ENCODE peak calls at places on chromosomes 11 and 22, in nine cellular contexts. G is A549, O is lower lobe of right lung, T is endothelial cell of umbilical vein, M is thoracic aorta, H is left ventricle myocardium inferior, B is transverse colon, F is ovary, E is colonic mucosa. Z is an unnamed sample.

GRCh38 chr11:29914203-29914930 is 102.5 kb downstream of the KCNA4 start:
- DNase-seq in M (no peak), F (no peak), G (no peak), B (no peak), T (no peak), H (no peak), E (no peak), O (no peak), Z (no peak)

GRCh38 chr11:47355283-47356128 is 3.0 kb upstream of the MYBPC3 start:
- DNase-seq in H (peak; percentile 96), T (peak; percentile 92), F (peak; percentile 96), M (peak; percentile 31), G (peak; percentile 89), O (peak; percentile 96), B (peak; percentile 97), E (peak; percentile 99), Z (no peak)

GRCh38 chr11:4697583-4697982 is at the start of gene OR51E2:
- DNase-seq in E (no peak), G (no peak), H (no peak), M (no peak), B (peak; percentile 19), O (no peak), T (no peak), F (no peak), Z (no peak)

GRCh38 chr11:108199446-108200321 is 22.8 kb downstream of the NPAT start:
- DNase-seq in F (no peak), M (no peak), G (no peak), E (no peak), T (no peak), O (peak; percentile 69), H (no peak), B (no peak), Z (no peak)

GRCh38 chr11:35083181-35084061 is 55.5 kb upstream of the CD44 start:
- DNase-seq in E (peak; percentile 47), T (no peak), G (peak; percentile 77), F (peak; percentile 26), M (peak; percentile 64), B (peak; percentile 61), O (peak; percentile 81), H (peak; percentile 29), Z (peak; percentile 41)

GRCh38 chr11:113085446-113085845 is 124.2 kb downstream of the NCAM1 start:
- DNase-seq in O (no peak), E (no peak), M (no peak), T (no peak), G (no peak), H (no peak), B (no peak), F (no peak), Z (no peak)

GRCh38 chr11:117748771-117749540 is 48.1 kb downstream of the DSCAML1 start:
- DNase-seq in H (no peak), B (peak; percentile 73), F (no peak), O (no peak), G (no peak), T (no peak), E (peak; percentile 82), M (no peak), Z (no peak)

GRCh38 chr11:70544774-70545625 is 146.7 kb downstream of the CTTN start:
- DNase-seq in F (no peak), B (no peak), H (no peak), T (no peak), G (no peak), O (peak; percentile 38), E (no peak), M (no peak), Z (no peak)

GRCh38 chr11:83971063-83971462 is 684.9 kb upstream of the CCDC90B start:
- DNase-seq in F (no peak), G (no peak), B (no peak), M (no peak), O (no peak), H (no peak), T (no peak), E (no peak), Z (no peak)

GRCh38 chr22:37095113-37095512 is 14.4 kb downstream of the TMPRSS6 start:
- DNase-seq in E (no peak), T (no peak), F (no peak), M (no peak), G (no peak), O (no peak), H (no peak), B (no peak), Z (no peak)

GRCh38 chr11:62233730-62234129 is 8.3 kb upstream of the SCGB1D2 start:
- DNase-seq in E (no peak), G (no peak), F (no peak), M (no peak), O (no peak), H (no peak), B (no peak), T (no peak), Z (no peak)
- TF ChIP-seq CTCF in E (no peak), G (no peak), F (no peak), M (no peak), O (no peak), H (no peak), B (no peak), T (no peak), Z (no peak)

GRCh38 chr11:978781-979180 is 53.1 kb downstream of the AP2A2 start:
- DNase-seq in F (no peak), H (no peak), T (no peak), O (no peak), G (no peak), B (no peak), M (no peak), E (no peak), Z (no peak)
- H3K27ac ChIP-seq in F (no peak overlapping the region), H (no peak overlapping the region), T (no peak overlapping the region), O (no peak overlapping the region), G (no peak overlapping the region), B (no peak overlapping the region), M (no peak overlapping the region), E (no peak overlapping the region), Z (no peak overlapping the region)

GRCh38 chr11:133366088-133366487 is 166.2 kb downstream of the OPCML start:
- DNase-seq in G (no peak), F (no peak), H (no peak), O (no peak), T (no peak), E (no peak), M (no peak), B (no peak), Z (no peak)

GRCh38 chr11:133362921-133363320 is 169.4 kb downstream of the OPCML start:
- DNase-seq in E (no peak), T (no peak), M (no peak), G (no peak), O (no peak), F (no peak), H (no peak), B (no peak), Z (no peak)

GRCh38 chr11:133360860-133361688 is 171.2 kb downstream of the OPCML start:
- DNase-seq in B (no peak), H (no peak), G (no peak), M (no peak), O (no peak), F (no peak), T (no peak), E (no peak), Z (no peak)

GRCh38 chr11:133361689-133361994 is 170.7 kb downstream of the OPCML start:
- DNase-seq in B (no peak), T (no peak), O (no peak), F (no peak), E (no peak), M (no peak), G (no peak), H (no peak), Z (no peak)

DNA sequence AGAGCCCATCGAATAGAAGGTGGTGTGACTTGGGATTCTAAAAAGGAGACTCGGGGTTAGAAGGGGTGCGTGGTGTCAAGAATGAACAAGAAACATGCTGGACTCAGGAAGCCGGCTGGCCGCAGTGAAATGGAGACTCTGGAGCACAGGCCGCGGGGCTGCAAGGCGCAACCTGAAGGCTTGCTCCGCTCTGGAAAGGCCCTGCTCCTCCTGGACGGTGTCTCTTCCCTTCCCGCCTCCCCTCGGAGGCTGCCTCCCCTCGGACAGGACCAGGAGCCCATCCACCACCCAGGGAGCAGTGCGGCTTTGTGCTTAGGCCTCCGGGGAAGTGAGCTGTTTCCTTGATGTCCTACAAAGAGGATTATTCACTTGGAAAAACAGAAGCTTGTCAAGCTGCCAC is 170.1 kb downstream of the OPCML start:
- DNase-seq in T (no peak), B (no peak), O (no peak), H (no peak), E (no peak), G (no peak), F (no peak), M (no peak), Z (no peak)
- H3K9me3 ChIP-seq in T (peaks cover 7% of the 10 kb centered on the region), B (no peaks in the 10 kb centered on the region), O (no peaks in the 10 kb centered on the region), H (no peaks in the 10 kb centered on the region), E (no peaks in the 10 kb centered on the region), G (no peaks in the 10 kb centered on the region), F (no peaks in the 10 kb centered on the region), M (no peaks in the 10 kb centered on the region), Z (no peaks in the 10 kb centered on the region)

DNA sequence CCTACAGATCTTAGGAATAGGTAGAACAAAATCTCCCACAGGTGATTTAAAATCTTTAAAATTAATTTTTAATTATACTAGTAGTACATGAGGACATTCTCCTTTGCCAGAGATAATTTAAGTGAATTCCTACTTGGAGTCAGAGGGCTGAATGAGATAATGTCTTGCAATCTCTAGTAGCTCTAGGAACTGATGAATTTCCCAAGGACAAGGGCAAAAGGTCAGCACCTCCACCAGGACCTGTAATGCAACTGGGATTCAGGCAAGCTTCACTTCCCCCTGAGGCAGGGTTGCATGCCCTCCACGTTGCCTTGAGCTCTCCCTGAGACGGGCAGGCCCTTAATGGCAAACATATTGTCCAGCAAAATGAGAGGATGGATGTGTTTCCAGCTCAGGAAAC is 330.3 kb upstream of the PITPNB start:
- DNase-seq in E (no peak), T (no peak), F (no peak), B (no peak), H (no peak), O (no peak), M (no peak), G (no peak), Z (no peak)
- TF ChIP-seq CTCF in E (no peak), T (no peak), F (no peak), B (no peak), H (no peak), O (no peak), M (no peak), G (no peak), Z (no peak)

GRCh38 chr22:40506762-40507161 is 129.8 kb downstream of the MRTFA start:
- DNase-seq in E (no peak), F (no peak), O (no peak), G (no peak), T (no peak), H (no peak), B (no peak), M (no peak), Z (no peak)

GRCh38 chr22:40510965-40511364 is 125.6 kb downstream of the MRTFA start:
- DNase-seq in M (no peak), O (no peak), T (no peak), F (no peak), B (no peak), H (no peak), G (no peak), E (no peak), Z (no peak)

GRCh38 chr22:40511604-40512003 is 124.9 kb downstream of the MRTFA start:
- DNase-seq in M (no peak), H (no peak), G (no peak), E (no peak), O (no peak), F (no peak), B (no peak), T (no peak), Z (no peak)

GRCh38 chr22:40507491-40507890 is 129.0 kb downstream of the MRTFA start:
- DNase-seq in O (no peak), T (no peak), E (no peak), G (no peak), B (no peak), F (no peak), M (no peak), H (no peak), Z (no peak)

GRCh38 chr22:40509401-40510134 is 127.0 kb downstream of the MRTFA start:
- DNase-seq in M (no peak), O (no peak), G (no peak), H (peak; percentile 50), B (peak; percentile 53), F (peak; percentile 77), E (peak; percentile 44), T (peak; percentile 84), Z (no peak)
- H3K27ac ChIP-seq in M (peak overlapping the region; percentile 67), O (peak overlapping the region; percentile 80), G (peak overlapping the region; percentile 99), H (peak overlapping the region; percentile 80), B (peak overlapping the region; percentile 81), F (peak overlapping the region; percentile 86), E (peak overlapping the region; percentile 58), T (no peak overlapping the region), Z (no peak overlapping the region)

Z was measured in CD4-positive, alpha-beta T cell.